ENCODE peak calls at places on chromosomes 13 and 19, in seven cellular contexts. H is GM23338, T is K562, X is fibroblast of lung, C is dorsolateral prefrontal cortex, Y is endothelial cell of umbilical vein, Q is cardiac muscle cell. D is an unnamed sample.

GRCh38 chr19:12723383-12723642 is 419 bp downstream of the TNPO2 start:
- DNase-seq in C (no peak), T (no peak), Y (no peak), Q (no peak), X (peak; percentile 12), H (peak; percentile 17), D (peak; percentile 56)

GRCh38 chr13:105442941-105443340 is 1092.5 kb downstream of the EFNB2 start:
- DNase-seq in T (no peak), Q (peak; percentile 96), Y (peak; percentile 93), H (no peak), C (no peak), X (peak; percentile 99), D (no peak)

GRCh38 chr19:53898680-53899341 is 10.3 kb upstream of the CACNG7 start:
- DNase-seq in X (no peak), H (peak; percentile 100), Y (no peak), T (peak; percentile 97), C (no peak), Q (no peak), D (peak; percentile 100)

GRCh38 chr13:60620611-60621395 is 223.8 kb downstream of the TDRD3 start:
- DNase-seq in Q (no peak), T (no peak), Y (no peak), C (no peak), X (peak; percentile 65), H (no peak), D (no peak)

GRCh38 chr19:31555634-31556215 is 206.5 kb upstream of the TSHZ3 start:
- DNase-seq in Y (no peak), X (no peak), C (no peak), H (no peak), T (no peak), Q (no peak), D (no peak)

GRCh38 chr13:24648271-24648670 is 31.9 kb upstream of the ATP12A start:
- DNase-seq in Y (no peak), Q (no peak), C (no peak), T (no peak), X (no peak), H (no peak), D (no peak)

GRCh38 chr19:47511128-47511517 is 3.7 kb downstream of the NAPA start:
- DNase-seq in H (no peak), Y (no peak), X (no peak), T (no peak), Q (peak; percentile 52), C (no peak), D (no peak)

GRCh38 chr13:78881746-78882145 is 222.8 kb upstream of the OBI1 start:
- DNase-seq in Q (no peak), T (no peak), X (no peak), H (no peak), Y (no peak), C (no peak), D (no peak)

GRCh38 chr13:32384702-32385101 is 43.2 kb downstream of the N4BP2L1 start:
- DNase-seq in Y (no peak), Q (no peak), C (no peak), X (no peak), T (no peak), H (no peak), D (no peak)

GRCh38 chr13:32385369-32385768 is 42.6 kb downstream of the N4BP2L1 start:
- DNase-seq in H (no peak), X (no peak), T (no peak), Y (no peak), C (no peak), Q (no peak), D (no peak)

GRCh38 chr13:32390048-32390447 is 37.9 kb downstream of the N4BP2L1 start:
- DNase-seq in C (no peak), H (no peak), T (no peak), Q (no peak), X (no peak), Y (no peak), D (no peak)

GRCh38 chr13:32391101-32391620 is 36.8 kb downstream of the N4BP2L1 start:
- DNase-seq in T (no peak), Y (no peak), H (peak; percentile 79), X (no peak), C (no peak), Q (no peak), D (peak; percentile 68)

GRCh38 chr13:32390484-32390883 is 37.4 kb downstream of the N4BP2L1 start:
- DNase-seq in X (no peak), T (no peak), H (no peak), Q (no peak), Y (no peak), C (no peak), D (no peak)
- H3K27ac ChIP-seq in X (no peak overlapping the region), T (no peak overlapping the region), H (no peak overlapping the region), Q (no peak overlapping the region), Y (no peak overlapping the region), C (no peak overlapping the region), D (no peak overlapping the region)

DNA sequence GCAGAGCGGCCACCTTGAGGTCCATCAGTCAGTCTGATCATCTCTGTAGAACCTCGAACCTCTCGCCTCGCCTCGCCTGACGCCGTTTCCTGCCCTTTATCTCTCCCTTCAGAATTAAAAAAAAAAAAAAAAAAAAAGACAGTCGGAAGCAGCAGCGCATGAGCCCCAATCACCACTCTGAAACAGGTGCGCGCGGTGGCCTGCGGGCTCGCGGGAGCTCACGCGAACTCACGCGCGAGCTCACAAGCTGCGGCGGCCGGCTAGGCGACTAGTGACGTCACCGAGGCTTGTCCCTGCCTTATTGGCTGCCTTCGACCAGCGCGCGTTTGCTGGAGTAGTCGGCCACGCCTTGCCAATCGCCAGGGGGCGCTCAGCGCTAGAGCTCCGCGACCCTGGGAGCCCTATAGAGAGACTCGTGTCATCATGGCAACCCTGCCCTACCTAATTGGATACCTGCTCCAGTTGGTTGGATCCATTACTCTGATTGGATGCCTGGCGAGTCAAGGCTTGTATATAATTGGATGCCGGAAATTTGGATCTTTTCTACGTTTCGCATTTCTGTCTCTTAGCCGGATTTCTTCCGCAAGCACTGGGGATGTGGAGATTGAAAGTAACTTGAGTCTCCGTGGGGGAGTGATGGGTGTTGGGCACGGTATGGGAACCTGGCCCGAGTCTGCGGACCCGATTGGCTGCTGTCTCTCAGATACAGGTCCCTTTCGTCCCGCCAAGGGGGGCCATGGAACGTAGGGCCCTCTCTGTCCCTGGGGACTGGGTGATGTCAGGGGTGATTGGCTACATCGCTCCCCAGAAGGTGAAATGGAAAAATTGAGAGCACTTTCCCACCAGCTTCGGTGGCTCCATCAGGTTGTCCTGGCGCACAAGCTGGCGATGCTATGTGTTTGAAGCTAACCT is 31.6 kb downstream of the SYT3 start:
- DNase-seq in Y (peak; percentile 77), H (peak; percentile 100), Q (peak; percentile 92), C (peak; percentile 97), X (peak; percentile 32), T (peak; percentile 91), D (peak; percentile 99)
- TF ChIP-seq CTCF in Y (peak; percentile 75), H (peak; percentile 80), Q (peak; percentile 79), C (peak; percentile 77), X (peak; percentile 18), T (peak; percentile 94), D (peak; percentile 89)

DNA sequence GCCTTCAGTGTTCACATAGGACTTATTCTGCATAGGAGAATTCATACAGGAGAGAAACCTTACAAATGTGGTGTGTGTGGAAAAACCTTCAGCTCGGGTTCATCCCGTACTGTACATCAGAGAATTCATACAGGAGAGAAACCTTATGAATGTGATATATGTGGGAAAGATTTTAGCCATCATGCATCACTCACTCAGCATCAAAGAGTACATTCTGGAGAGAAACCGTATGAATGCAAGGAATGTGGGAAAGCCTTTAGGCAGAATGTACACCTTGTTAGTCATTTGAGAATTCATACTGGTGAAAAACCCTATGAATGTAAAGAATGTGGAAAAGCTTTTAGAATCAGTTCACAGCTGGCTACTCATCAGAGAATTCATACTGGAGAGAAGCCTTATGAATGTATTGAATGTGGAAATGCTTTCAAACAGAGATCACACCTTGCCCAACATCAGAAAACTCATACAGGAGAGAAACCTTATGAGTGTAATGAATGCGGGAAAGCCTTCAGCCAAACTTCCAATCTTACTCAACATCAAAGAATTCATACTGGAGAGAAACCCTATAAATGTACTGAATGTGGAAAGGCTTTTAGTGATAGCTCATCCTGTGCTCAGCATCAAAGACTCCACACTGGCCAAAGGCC is 13.4 kb upstream of the ZFP28 start:
- DNase-seq in Y (no peak), C (no peak), H (no peak), X (no peak), T (no peak), Q (no peak), D (no peak)
- H3K27ac ChIP-seq in Y (no peak overlapping the region), C (no peak overlapping the region), H (no peak overlapping the region), X (no peak overlapping the region), T (no peak overlapping the region), Q (no peak overlapping the region), D (no peak overlapping the region)

GRCh38 chr19:1259873-1260748 is 9.0 kb upstream of the CIRBP start:
- DNase-seq in C (no peak), T (no peak), H (no peak), Y (peak; percentile 24), X (no peak), Q (no peak), D (no peak)

GRCh38 chr19:1260749-1261511 is 8.2 kb upstream of the CIRBP start:
- DNase-seq in Y (peak; percentile 96), H (peak; percentile 97), C (peak; percentile 99), Q (peak; percentile 98), X (peak; percentile 90), T (peak; percentile 89), D (peak; percentile 98)

GRCh38 chr19:1262687-1263123 is 6.4 kb upstream of the CIRBP start:
- DNase-seq in Q (no peak), X (no peak), C (no peak), Y (no peak), H (peak; percentile 64), T (no peak), D (no peak)

GRCh38 chr19:1261863-1262686 is 7.1 kb upstream of the CIRBP start:
- DNase-seq in T (no peak), C (peak; percentile 48), Q (peak; percentile 41), X (peak; percentile 83), H (no peak), Y (no peak), D (peak; percentile 83)

DNA sequence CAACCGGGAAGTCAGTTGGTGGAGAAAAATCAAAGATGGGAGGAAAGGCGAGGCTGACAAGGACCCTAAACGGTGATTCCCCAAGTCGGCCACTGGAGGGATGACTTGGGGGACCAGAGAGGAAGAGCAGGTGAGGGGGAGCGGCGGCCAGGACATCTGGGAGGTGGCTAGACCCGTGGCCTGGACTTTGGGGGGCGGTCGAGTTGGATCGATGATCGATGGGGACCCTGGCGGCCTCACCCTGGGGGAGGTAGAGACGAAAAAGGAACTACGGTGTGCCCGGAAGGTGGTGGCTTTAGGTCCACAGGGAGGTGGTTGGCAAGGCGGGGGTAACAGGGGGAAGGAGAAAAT is 7.6 kb upstream of the CIRBP start:
- DNase-seq in Y (no peak), X (no peak), H (peak; percentile 88), Q (no peak), T (no peak), C (no peak), D (peak; percentile 82)
- TF ChIP-seq CTCF in Y (peak; percentile 6), X (no peak), H (peak; percentile 39), Q (peak; percentile 10), T (peak; percentile 48), C (no peak), D (peak; percentile 57)

D was measured in endodermal cell.